ENCODE peak calls at places on chromosomes 11 and 22, in six cellular contexts. F, D, W, L, C and Q are unnamed samples.

GRCh38 chr11:75492181-75492820 is 33.4 kb downstream of the GDPD5 start:
- DNase-seq in W (no peak), L (no peak), F (no peak), C (no peak), D (no peak), Q (no peak)

GRCh38 chr22:26027341-26027740 is 141.9 kb upstream of the SEZ6L start:
- DNase-seq in W (no peak), D (no peak), C (no peak), L (no peak), F (no peak), Q (no peak)

GRCh38 chr11:41413843-41414242 is 45.6 kb downstream of the LRRC4C start:
- DNase-seq in D (no peak), C (no peak), F (no peak), W (peak), L (no peak), Q (no peak)

GRCh38 chr11:117915219-117915618 is 14.0 kb downstream of the TMPRSS13 start:
- DNase-seq in C (peak), D (no peak), F (no peak), W (no peak), L (no peak), Q (no peak)

GRCh38 chr22:20606041-20606783 is 98.8 kb downstream of the MED15 start:
- DNase-seq in D (no peak), W (peak), F (no peak), L (peak), C (no peak), Q (no peak)

GRCh38 chr11:9847636-9848035 is 183.8 kb downstream of the SWAP70 start:
- DNase-seq in W (no peak), F (no peak), D (no peak), L (no peak), C (no peak), Q (no peak)

GRCh38 chr11:64284962-64285884 is at the start of gene GPR137:
- DNase-seq in D (peak), F (no peak), L (peak), C (no peak), W (peak), Q (peak)

GRCh38 chr22:27129266-27129665 is 471.9 kb downstream of the MIAT start:
- DNase-seq in C (no peak), D (no peak), F (no peak), L (no peak), W (no peak), Q (no peak)

GRCh38 chr11:72580648-72580950 is 93.6 kb downstream of the PDE2A start:
- DNase-seq in W (no peak), L (peak), D (no peak), C (peak), F (no peak), Q (no peak)

GRCh38 chr11:11709447-11710239 is 87.8 kb upstream of the GALNT18 start:
- DNase-seq in W (no peak), D (no peak), F (no peak), C (no peak), L (no peak), Q (no peak)

GRCh38 chr11:126871792-126872191 is 128.8 kb downstream of the KIRREL3 start:
- DNase-seq in F (no peak), D (no peak), W (no peak), L (no peak), C (no peak), Q (no peak)

GRCh38 chr22:30864441-30865420 is 103.8 kb downstream of the MORC2 start:
- DNase-seq in F (no peak), W (no peak), C (no peak), D (no peak), L (peak), Q (peak)

GRCh38 chr11:65111537-65112225 is at the start of gene TM7SF2:
- DNase-seq in C (peak), L (peak), W (peak), D (peak), F (peak), Q (peak)

GRCh38 chr11:106305458-106305857 is 228.0 kb downstream of the AASDHPPT start:
- DNase-seq in W (no peak), F (no peak), D (no peak), C (no peak), L (no peak), Q (no peak)

GRCh38 chr11:112632866-112633505 is 328.2 kb upstream of the NCAM1 start:
- DNase-seq in C (no peak), L (no peak), F (no peak), D (peak), W (no peak), Q (peak)

GRCh38 chr11:107844041-107844440 is 14.5 kb downstream of the SLC35F2 start:
- DNase-seq in W (no peak), D (no peak), L (no peak), F (no peak), C (no peak), Q (no peak)

GRCh38 chr11:110092577-110093406 is at the start of gene ZC3H12C:
- DNase-seq in L (peak), C (peak), F (no peak), W (peak), D (peak), Q (peak)

GRCh38 chr11:123547180-123547579 is 107.2 kb downstream of the SCN3B start:
- DNase-seq in L (no peak), F (no peak), D (no peak), W (peak), C (no peak), Q (no peak)

GRCh38 chr11:82046778-82047177 is 686.9 kb downstream of the FAM181B start:
- DNase-seq in W (no peak), C (no peak), F (peak), D (no peak), L (no peak), Q (no peak)

GRCh38 chr11:74820763-74821162 is 72.1 kb downstream of the RNF169 start:
- DNase-seq in C (no peak), D (no peak), L (no peak), W (no peak), F (peak), Q (no peak)

GRCh38 chr11:72831521-72832300 is 17.5 kb downstream of the ATG16L2 start:
- DNase-seq in L (peak), C (no peak), W (peak), D (no peak), F (no peak), Q (peak)

GRCh38 chr11:126491092-126491491 is 135.6 kb downstream of the ST3GAL4 start:
- DNase-seq in C (no peak), W (peak), F (no peak), L (peak), D (no peak), Q (no peak)

GRCh38 chr22:18048041-18048440 is 23.7 kb upstream of the MICAL3 start:
- DNase-seq in L (no peak), D (no peak), F (no peak), W (no peak), C (no peak), Q (no peak)

GRCh38 chr22:46736705-46737104 is 1.3 kb downstream of the CERK start:
- DNase-seq in W (no peak), L (no peak), F (no peak), D (no peak), C (no peak), Q (no peak)

GRCh38 chr11:69834811-69835800 is 15.9 kb upstream of the FGF3 start:
- DNase-seq in C (no peak), W (no peak), L (peak), F (no peak), D (no peak), Q (no peak)

GRCh38 chr22:40009231-40009769 is 14.5 kb downstream of the FAM83F start:
- DNase-seq in D (no peak), L (no peak), W (no peak), C (no peak), F (no peak), Q (no peak)

GRCh38 chr22:19867617-19868016 is 12.9 kb upstream of the GNB1L start:
- DNase-seq in W (no peak), F (no peak), C (no peak), L (no peak), D (no peak), Q (no peak)

GRCh38 chr11:125300791-125301218 is 136.3 kb downstream of the PKNOX2 start:
- DNase-seq in F (peak), C (no peak), D (no peak), L (no peak), W (peak), Q (no peak)

GRCh38 chr22:29328055-29328454 is 12.6 kb upstream of the RASL10A start:
- DNase-seq in F (no peak), C (no peak), W (no peak), L (no peak), D (no peak), Q (no peak)
- TF ChIP-seq CTCF in F (no peak), C (no peak), W (no peak), L (no peak), D (peak), Q (no peak)

GRCh38 chr11:61114913-61115312 is 12.6 kb downstream of the CD5 start:
- DNase-seq in L (no peak), F (no peak), W (no peak), C (peak), D (no peak), Q (no peak)

GRCh38 chr11:61111786-61112517 is 9.7 kb downstream of the CD5 start:
- DNase-seq in W (no peak), F (no peak), C (no peak), D (no peak), L (no peak), Q (no peak)

GRCh38 chr11:61115498-61116224 is 13.4 kb downstream of the CD5 start:
- DNase-seq in F (no peak), L (no peak), C (peak), W (no peak), D (no peak), Q (no peak)

GRCh38 chr11:61111060-61111435 is 8.8 kb downstream of the CD5 start:
- DNase-seq in L (no peak), W (no peak), C (no peak), F (no peak), D (no peak), Q (no peak)

GRCh38 chr11:61113209-61113608 is 10.9 kb downstream of the CD5 start:
- DNase-seq in W (no peak), F (no peak), D (no peak), L (no peak), C (no peak), Q (no peak)
- TF ChIP-seq CTCF in W (no peak), F (no peak), D (no peak), L (no peak), C (no peak), Q (no peak)

GRCh38 chr11:13550761-13551160 is 55.0 kb upstream of the PTH start:
- DNase-seq in C (no peak), W (no peak), D (no peak), L (no peak), F (no peak), Q (no peak)
- TF ChIP-seq CTCF in C (no peak), W (no peak), D (no peak), L (no peak), F (no peak), Q (no peak)

GRCh38 chr22:23859201-23859600 is 1.5 kb downstream of the SLC2A11 start:
- DNase-seq in D (no peak), F (no peak), C (no peak), L (peak), W (no peak), Q (no peak)

GRCh38 chr22:23858484-23858815 is 775 bp downstream of the SLC2A11 start:
- DNase-seq in C (no peak), L (no peak), F (no peak), D (no peak), W (no peak), Q (no peak)

GRCh38 chr22:23862103-23862502 is 4.4 kb downstream of the SLC2A11 start:
- DNase-seq in D (no peak), F (no peak), W (peak), C (peak), L (peak), Q (no peak)

GRCh38 chr22:23856721-23857605 is 712 bp upstream of the SLC2A11 start:
- DNase-seq in F (no peak), L (peak), D (no peak), W (peak), C (no peak), Q (no peak)

GRCh38 chr22:23857606-23858483 is at the start of gene SLC2A11:
- DNase-seq in C (peak), L (peak), D (peak), W (peak), F (peak), Q (peak)
- TF ChIP-seq CTCF in C (peak), L (peak), D (peak), W (peak), F (peak), Q (no peak)

DNA sequence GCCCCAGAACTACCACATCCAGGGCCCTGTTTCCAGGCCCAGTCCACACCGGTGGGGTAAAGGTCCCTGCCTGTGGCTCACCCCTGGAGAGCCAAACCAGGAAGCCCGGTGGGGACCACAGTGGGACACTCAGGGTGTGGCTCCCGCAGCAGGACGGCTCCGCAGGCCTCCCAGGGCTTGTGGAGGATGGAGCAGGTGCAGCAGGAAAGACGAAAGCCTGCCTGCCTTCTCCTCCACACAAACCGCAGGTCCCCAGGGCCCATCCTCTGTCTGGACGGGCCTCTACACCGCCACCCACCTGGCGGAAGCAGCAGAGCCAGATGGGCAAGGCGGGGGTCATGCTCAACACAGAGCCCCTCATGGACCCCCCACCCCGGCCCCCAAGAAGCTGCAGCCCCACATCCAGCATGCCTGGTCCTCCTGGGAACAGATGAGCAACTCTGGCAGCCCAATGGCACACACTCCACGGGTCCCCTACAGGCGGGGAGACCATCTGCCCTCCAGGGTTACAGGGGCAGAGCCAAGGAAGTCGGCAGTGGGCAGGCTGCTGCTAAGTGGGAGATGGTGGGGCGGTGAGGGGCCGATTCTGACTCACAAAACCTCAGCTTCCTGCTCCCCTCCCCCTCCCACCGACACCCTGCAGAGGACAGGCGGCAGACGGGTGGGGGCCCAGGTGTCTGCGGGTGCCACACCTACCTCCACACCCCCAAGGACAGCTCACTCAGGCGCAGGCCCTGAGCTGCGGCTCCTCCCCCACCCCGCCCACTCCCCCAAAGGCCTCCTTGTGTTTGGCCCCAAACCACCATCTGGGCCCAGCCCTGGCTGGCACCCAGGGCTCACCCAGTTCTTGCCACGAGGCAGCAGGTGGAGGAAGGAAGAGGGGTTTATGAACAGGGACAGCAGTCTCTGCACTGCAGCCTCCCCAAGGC is 5.2 kb downstream of the SBF1 start:
- DNase-seq in D (no peak), W (peak), C (no peak), L (no peak), F (no peak), Q (no peak)
- TF ChIP-seq CTCF in D (no peak), W (no peak), C (no peak), L (no peak), F (no peak), Q (no peak)

GRCh38 chr11:68610452-68611116 is 73.8 kb upstream of the GAL start:
- DNase-seq in D (no peak), W (no peak), F (no peak), L (no peak), C (no peak), Q (peak)
- TF ChIP-seq CTCF in D (no peak), W (peak), F (peak), L (no peak), C (peak), Q (peak)